ENCODE peak calls at places on chromosomes 12 and 14, in eight cellular contexts. One of them, this sample, is unnamed.

GRCh38 chr12:59839514-59839913 is 243.7 kb downstream of the SLC16A7 start:
- DNase-seq in thoracic aorta: no peak
- DNase-seq in SK-N-MC: peak; percentile 73
- DNase-seq in breast epithelium: no peak
- DNase-seq in cardiac muscle cell: peak; percentile 2
- DNase-seq in GM23248: peak; percentile 14
- DNase-seq in right atrium auricular region: no peak
- DNase-seq in iPS DF 6.9: no peak
- DNase-seq in this sample: no peak

GRCh38 chr12:130281157-130281799 is 56.4 kb upstream of the PIWIL1 start:
- DNase-seq in thoracic aorta: no peak
- DNase-seq in SK-N-MC: no peak
- DNase-seq in breast epithelium: no peak
- DNase-seq in cardiac muscle cell: no peak
- DNase-seq in GM23248: peak; percentile 59
- DNase-seq in right atrium auricular region: no peak
- DNase-seq in iPS DF 6.9: no peak
- DNase-seq in this sample: no peak

GRCh38 chr12:52203126-52203921 is 11.5 kb upstream of the KRT80 start:
- DNase-seq in thoracic aorta: peak; percentile 31
- DNase-seq in SK-N-MC: no peak
- DNase-seq in breast epithelium: peak; percentile 70
- DNase-seq in cardiac muscle cell: peak; percentile 75
- DNase-seq in GM23248: peak; percentile 92
- DNase-seq in right atrium auricular region: peak; percentile 78
- DNase-seq in iPS DF 6.9: no peak
- DNase-seq in this sample: peak; percentile 42

GRCh38 chr14:47278233-47278842 is 397.1 kb downstream of the MDGA2 start:
- DNase-seq in thoracic aorta: no peak
- DNase-seq in SK-N-MC: no peak
- DNase-seq in breast epithelium: no peak
- DNase-seq in cardiac muscle cell: peak; percentile 41
- DNase-seq in GM23248: peak; percentile 43
- DNase-seq in right atrium auricular region: no peak
- DNase-seq in iPS DF 6.9: peak; percentile 66
- DNase-seq in this sample: no peak

GRCh38 chr12:68020699-68021098 is 31.5 kb downstream of the IFNG-AS1 start:
- DNase-seq in thoracic aorta: no peak
- DNase-seq in SK-N-MC: no peak
- DNase-seq in breast epithelium: no peak
- DNase-seq in cardiac muscle cell: no peak
- DNase-seq in GM23248: no peak
- DNase-seq in right atrium auricular region: no peak
- DNase-seq in iPS DF 6.9: no peak
- DNase-seq in this sample: no peak

GRCh38 chr14:91396959-91397815 is 20.4 kb downstream of the CCDC88C start:
- DNase-seq in thoracic aorta: no peak
- DNase-seq in SK-N-MC: no peak
- DNase-seq in breast epithelium: no peak
- DNase-seq in cardiac muscle cell: no peak
- DNase-seq in GM23248: no peak
- DNase-seq in right atrium auricular region: no peak
- DNase-seq in iPS DF 6.9: no peak
- DNase-seq in this sample: no peak

GRCh38 chr12:45745861-45746277 is 16.4 kb downstream of the ARID2 start:
- DNase-seq in thoracic aorta: no peak
- DNase-seq in SK-N-MC: no peak
- DNase-seq in breast epithelium: no peak
- DNase-seq in cardiac muscle cell: peak; percentile 53
- DNase-seq in GM23248: peak; percentile 61
- DNase-seq in right atrium auricular region: no peak
- DNase-seq in iPS DF 6.9: no peak
- DNase-seq in this sample: no peak

GRCh38 chr12:82554529-82554928 is 132.2 kb upstream of the TMTC2 start:
- DNase-seq in thoracic aorta: no peak
- DNase-seq in SK-N-MC: no peak
- DNase-seq in breast epithelium: no peak
- DNase-seq in cardiac muscle cell: peak; percentile 2
- DNase-seq in GM23248: no peak
- DNase-seq in right atrium auricular region: no peak
- DNase-seq in iPS DF 6.9: no peak
- DNase-seq in this sample: no peak

DNA sequence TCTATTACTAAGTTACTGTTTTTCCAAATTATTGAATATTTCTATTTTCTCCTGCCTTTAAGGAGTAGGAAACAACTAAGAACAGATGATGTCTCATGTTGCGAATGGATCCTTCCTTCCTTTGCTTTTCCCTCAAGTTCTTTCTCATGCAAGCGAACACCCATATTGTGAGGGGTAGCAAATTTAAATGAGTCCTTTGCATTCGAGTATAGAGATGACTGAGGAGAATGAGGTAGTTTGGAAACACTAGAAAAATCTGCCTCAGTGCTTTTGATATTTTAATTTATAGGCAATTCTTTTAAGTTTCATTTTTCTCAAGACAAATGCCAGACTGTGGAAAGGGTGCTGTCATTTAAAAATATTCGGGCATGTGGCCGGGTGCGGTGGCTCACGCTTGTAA is 56.1 kb downstream of the TRAF3 start:
- DNase-seq in thoracic aorta: no peak
- DNase-seq in SK-N-MC: no peak
- DNase-seq in breast epithelium: no peak
- DNase-seq in cardiac muscle cell: no peak
- DNase-seq in GM23248: no peak
- DNase-seq in right atrium auricular region: no peak
- DNase-seq in iPS DF 6.9: no peak
- DNase-seq in this sample: no peak
- H3K36me3 ChIP-seq in thoracic aorta: no peaks in the 10 kb centered on the region
- H3K36me3 ChIP-seq in SK-N-MC: peaks cover 20% of the 10 kb centered on the region
- H3K36me3 ChIP-seq in breast epithelium: no peaks in the 10 kb centered on the region
- H3K36me3 ChIP-seq in cardiac muscle cell: no peaks in the 10 kb centered on the region
- H3K36me3 ChIP-seq in GM23248: no peaks in the 10 kb centered on the region
- H3K36me3 ChIP-seq in right atrium auricular region: peaks cover 6% of the 10 kb centered on the region
- H3K36me3 ChIP-seq in iPS DF 6.9: no peaks in the 10 kb centered on the region
- H3K36me3 ChIP-seq in this sample: no peaks in the 10 kb centered on the region

GRCh38 chr12:50006266-50006665 is 19.0 kb downstream of the RACGAP1 start:
- DNase-seq in thoracic aorta: no peak
- DNase-seq in SK-N-MC: no peak
- DNase-seq in breast epithelium: no peak
- DNase-seq in cardiac muscle cell: no peak
- DNase-seq in GM23248: no peak
- DNase-seq in right atrium auricular region: no peak
- DNase-seq in iPS DF 6.9: no peak
- DNase-seq in this sample: no peak

GRCh38 chr12:50004696-50005095 is 20.6 kb downstream of the RACGAP1 start:
- DNase-seq in thoracic aorta: no peak
- DNase-seq in SK-N-MC: no peak
- DNase-seq in breast epithelium: no peak
- DNase-seq in cardiac muscle cell: no peak
- DNase-seq in GM23248: no peak
- DNase-seq in right atrium auricular region: no peak
- DNase-seq in iPS DF 6.9: no peak
- DNase-seq in this sample: no peak

GRCh38 chr12:50006754-50007442 is 18.4 kb downstream of the RACGAP1 start:
- DNase-seq in thoracic aorta: no peak
- DNase-seq in SK-N-MC: no peak
- DNase-seq in breast epithelium: no peak
- DNase-seq in cardiac muscle cell: no peak
- DNase-seq in GM23248: peak; percentile 73
- DNase-seq in right atrium auricular region: no peak
- DNase-seq in iPS DF 6.9: no peak
- DNase-seq in this sample: no peak

GRCh38 chr12:50005150-50005549 is 20.1 kb downstream of the RACGAP1 start:
- DNase-seq in thoracic aorta: no peak
- DNase-seq in SK-N-MC: no peak
- DNase-seq in breast epithelium: no peak
- DNase-seq in cardiac muscle cell: no peak
- DNase-seq in GM23248: no peak
- DNase-seq in right atrium auricular region: no peak
- DNase-seq in iPS DF 6.9: no peak
- DNase-seq in this sample: no peak

DNA sequence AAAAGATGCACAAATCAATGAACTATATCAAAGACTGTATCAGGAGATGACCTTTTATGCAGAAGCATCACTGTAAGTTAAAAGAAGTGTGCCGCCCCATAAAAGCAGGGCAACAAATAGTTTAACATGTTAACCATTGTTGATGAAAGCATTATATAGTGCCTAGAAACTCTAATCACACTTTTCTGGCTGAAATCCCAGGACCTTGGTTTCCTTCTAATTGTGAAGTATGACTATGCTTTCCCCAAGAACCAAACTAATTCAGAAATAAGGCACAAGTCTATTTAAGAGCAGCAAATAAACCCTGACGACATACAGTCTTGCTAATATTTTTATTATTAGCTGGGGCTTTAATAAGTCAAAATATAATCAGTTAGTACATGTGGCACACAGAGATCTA is 21.7 kb downstream of the RACGAP1 start:
- DNase-seq in thoracic aorta: no peak
- DNase-seq in SK-N-MC: no peak
- DNase-seq in breast epithelium: no peak
- DNase-seq in cardiac muscle cell: peak; percentile 67
- DNase-seq in GM23248: peak; percentile 45
- DNase-seq in right atrium auricular region: no peak
- DNase-seq in iPS DF 6.9: no peak
- DNase-seq in this sample: no peak
- H3K36me3 ChIP-seq in thoracic aorta: peaks cover 6% of the 10 kb centered on the region
- H3K36me3 ChIP-seq in SK-N-MC: peaks cover 91% of the 10 kb centered on the region
- H3K36me3 ChIP-seq in breast epithelium: no peaks in the 10 kb centered on the region
- H3K36me3 ChIP-seq in cardiac muscle cell: peaks cover 9% of the 10 kb centered on the region
- H3K36me3 ChIP-seq in GM23248: peaks cover 7% of the 10 kb centered on the region
- H3K36me3 ChIP-seq in right atrium auricular region: no peaks in the 10 kb centered on the region
- H3K36me3 ChIP-seq in iPS DF 6.9: peaks cover 12% of the 10 kb centered on the region
- H3K36me3 ChIP-seq in this sample: peaks cover 2% of the 10 kb centered on the region

GRCh38 chr12:132145334-132145733 is 1.1 kb downstream of the NOC4L start:
- DNase-seq in thoracic aorta: no peak
- DNase-seq in SK-N-MC: no peak
- DNase-seq in breast epithelium: no peak
- DNase-seq in cardiac muscle cell: no peak
- DNase-seq in GM23248: no peak
- DNase-seq in right atrium auricular region: no peak
- DNase-seq in iPS DF 6.9: no peak
- DNase-seq in this sample: no peak
- H3K36me3 ChIP-seq in thoracic aorta: peaks cover 21% of the 10 kb centered on the region
- H3K36me3 ChIP-seq in SK-N-MC: peaks cover 37% of the 10 kb centered on the region
- H3K36me3 ChIP-seq in breast epithelium: no peaks in the 10 kb centered on the region
- H3K36me3 ChIP-seq in cardiac muscle cell: peaks cover 14% of the 10 kb centered on the region
- H3K36me3 ChIP-seq in GM23248: peaks cover 4% of the 10 kb centered on the region
- H3K36me3 ChIP-seq in right atrium auricular region: peaks cover 21% of the 10 kb centered on the region
- H3K36me3 ChIP-seq in iPS DF 6.9: peaks cover 37% of the 10 kb centered on the region
- H3K36me3 ChIP-seq in this sample: peaks cover 34% of the 10 kb centered on the region

GRCh38 chr14:99447739-99448138 is 32.9 kb downstream of the SETD3 start:
- DNase-seq in thoracic aorta: no peak
- DNase-seq in SK-N-MC: no peak
- DNase-seq in breast epithelium: no peak
- DNase-seq in cardiac muscle cell: no peak
- DNase-seq in GM23248: no peak
- DNase-seq in right atrium auricular region: no peak
- DNase-seq in iPS DF 6.9: no peak
- DNase-seq in this sample: no peak

GRCh38 chr14:99450266-99450665 is 30.4 kb downstream of the SETD3 start:
- DNase-seq in thoracic aorta: no peak
- DNase-seq in SK-N-MC: no peak
- DNase-seq in breast epithelium: no peak
- DNase-seq in cardiac muscle cell: no peak
- DNase-seq in GM23248: no peak
- DNase-seq in right atrium auricular region: no peak
- DNase-seq in iPS DF 6.9: no peak
- DNase-seq in this sample: no peak

GRCh38 chr14:99451234-99451633 is 29.4 kb downstream of the SETD3 start:
- DNase-seq in thoracic aorta: no peak
- DNase-seq in SK-N-MC: no peak
- DNase-seq in breast epithelium: no peak
- DNase-seq in cardiac muscle cell: no peak
- DNase-seq in GM23248: no peak
- DNase-seq in right atrium auricular region: no peak
- DNase-seq in iPS DF 6.9: no peak
- DNase-seq in this sample: no peak

GRCh38 chr14:99454246-99454645 is 26.4 kb downstream of the SETD3 start:
- DNase-seq in thoracic aorta: no peak
- DNase-seq in SK-N-MC: no peak
- DNase-seq in breast epithelium: no peak
- DNase-seq in cardiac muscle cell: no peak
- DNase-seq in GM23248: peak; percentile 21
- DNase-seq in right atrium auricular region: no peak
- DNase-seq in iPS DF 6.9: no peak
- DNase-seq in this sample: no peak

GRCh38 chr14:99452968-99453367 is 27.7 kb downstream of the SETD3 start:
- DNase-seq in thoracic aorta: no peak
- DNase-seq in SK-N-MC: no peak
- DNase-seq in breast epithelium: no peak
- DNase-seq in cardiac muscle cell: no peak
- DNase-seq in GM23248: no peak
- DNase-seq in right atrium auricular region: no peak
- DNase-seq in iPS DF 6.9: no peak
- DNase-seq in this sample: no peak
- H3K36me3 ChIP-seq in thoracic aorta: peaks cover 20% of the 10 kb centered on the region
- H3K36me3 ChIP-seq in SK-N-MC: peaks cover 58% of the 10 kb centered on the region
- H3K36me3 ChIP-seq in breast epithelium: peaks cover 3% of the 10 kb centered on the region
- H3K36me3 ChIP-seq in cardiac muscle cell: peaks cover 29% of the 10 kb centered on the region
- H3K36me3 ChIP-seq in GM23248: peaks cover 23% of the 10 kb centered on the region
- H3K36me3 ChIP-seq in right atrium auricular region: peaks cover 46% of the 10 kb centered on the region
- H3K36me3 ChIP-seq in iPS DF 6.9: peaks cover 6% of the 10 kb centered on the region
- H3K36me3 ChIP-seq in this sample: peaks cover 92% of the 10 kb centered on the region

GRCh38 chr14:32650665-32651064 is 288.0 kb upstream of the NPAS3 start:
- DNase-seq in thoracic aorta: no peak
- DNase-seq in SK-N-MC: no peak
- DNase-seq in breast epithelium: no peak
- DNase-seq in cardiac muscle cell: no peak
- DNase-seq in GM23248: no peak
- DNase-seq in right atrium auricular region: no peak
- DNase-seq in iPS DF 6.9: no peak
- DNase-seq in this sample: no peak
- H3K36me3 ChIP-seq in thoracic aorta: no peaks in the 10 kb centered on the region
- H3K36me3 ChIP-seq in SK-N-MC: no peaks in the 10 kb centered on the region
- H3K36me3 ChIP-seq in breast epithelium: no peaks in the 10 kb centered on the region
- H3K36me3 ChIP-seq in cardiac muscle cell: no peaks in the 10 kb centered on the region
- H3K36me3 ChIP-seq in GM23248: no peaks in the 10 kb centered on the region
- H3K36me3 ChIP-seq in right atrium auricular region: no peaks in the 10 kb centered on the region
- H3K36me3 ChIP-seq in iPS DF 6.9: no peaks in the 10 kb centered on the region
- H3K36me3 ChIP-seq in this sample: no peaks in the 10 kb centered on the region

DNA sequence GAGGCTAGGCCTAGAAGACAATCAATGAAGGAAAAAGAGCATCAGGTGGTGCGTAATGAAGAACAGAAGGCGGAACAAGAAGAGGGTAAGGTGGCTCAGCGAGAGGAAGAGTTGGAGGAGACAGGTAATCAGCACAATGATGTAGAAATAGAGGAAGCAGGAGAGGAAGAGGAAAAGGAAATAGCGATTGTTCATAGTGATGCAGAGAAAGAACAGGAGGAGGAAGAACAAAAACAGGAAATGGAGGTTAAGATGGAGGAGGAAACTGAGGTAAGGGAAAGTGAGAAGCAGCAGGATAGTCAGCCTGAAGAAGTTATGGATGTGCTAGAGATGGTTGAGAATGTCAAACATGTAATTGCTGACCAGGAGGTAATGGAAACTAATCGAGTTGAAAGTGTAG is 5.5 kb downstream of the PNN start:
- DNase-seq in thoracic aorta: no peak
- DNase-seq in SK-N-MC: no peak
- DNase-seq in breast epithelium: no peak
- DNase-seq in cardiac muscle cell: no peak
- DNase-seq in GM23248: no peak
- DNase-seq in right atrium auricular region: no peak
- DNase-seq in iPS DF 6.9: no peak
- DNase-seq in this sample: no peak
- H3K36me3 ChIP-seq in thoracic aorta: peaks cover 41% of the 10 kb centered on the region
- H3K36me3 ChIP-seq in SK-N-MC: peaks cover 97% of the 10 kb centered on the region
- H3K36me3 ChIP-seq in breast epithelium: no peaks in the 10 kb centered on the region
- H3K36me3 ChIP-seq in cardiac muscle cell: peaks cover 77% of the 10 kb centered on the region
- H3K36me3 ChIP-seq in GM23248: peaks cover 95% of the 10 kb centered on the region
- H3K36me3 ChIP-seq in right atrium auricular region: peaks cover 83% of the 10 kb centered on the region
- H3K36me3 ChIP-seq in iPS DF 6.9: peaks cover 40% of the 10 kb centered on the region
- H3K36me3 ChIP-seq in this sample: peaks cover 92% of the 10 kb centered on the region

GRCh38 chr12:2858944-2859352 is 2.1 kb upstream of the TEX52 start:
- DNase-seq in thoracic aorta: no peak
- DNase-seq in SK-N-MC: no peak
- DNase-seq in breast epithelium: no peak
- DNase-seq in cardiac muscle cell: no peak
- DNase-seq in GM23248: no peak
- DNase-seq in right atrium auricular region: no peak
- DNase-seq in iPS DF 6.9: no peak
- DNase-seq in this sample: peak; percentile 23
- H3K36me3 ChIP-seq in thoracic aorta: no peaks in the 10 kb centered on the region
- H3K36me3 ChIP-seq in SK-N-MC: peaks cover 49% of the 10 kb centered on the region
- H3K36me3 ChIP-seq in breast epithelium: no peaks in the 10 kb centered on the region
- H3K36me3 ChIP-seq in cardiac muscle cell: no peaks in the 10 kb centered on the region
- H3K36me3 ChIP-seq in GM23248: no peaks in the 10 kb centered on the region
- H3K36me3 ChIP-seq in right atrium auricular region: no peaks in the 10 kb centered on the region
- H3K36me3 ChIP-seq in iPS DF 6.9: peaks cover 15% of the 10 kb centered on the region
- H3K36me3 ChIP-seq in this sample: no peaks in the 10 kb centered on the region